ENCODE peak calls at places on chromosomes 12 and 14, in six cellular contexts. J is activated naive CD8-positive, alpha-beta T cell treated with anti-CD3 and anti-CD28 coated beads, Interleukin-2, amount 50 U/mL, for 24 hours; M is iPS-NIHi11; Z is T-helper 9 cell; V is T follicular helper cell; X is activated CD4-positive, alpha-beta T cell treated with anti-CD3 and anti-CD28 coated beads for 36 hours. K is an unnamed sample.

GRCh38 chr12:41189395-41190251 is 1.5 kb downstream of the PDZRN4 start:
- DNase-seq in M (peak; percentile 11), J (no peak), X (peak; percentile 7), Z (no peak), V (no peak), K (no peak)

GRCh38 chr14:96711559-96712267 is 85.5 kb upstream of the VRK1 start:
- DNase-seq in X (no peak), Z (no peak), V (no peak), J (no peak), M (no peak), K (no peak)

GRCh38 chr12:45611061-45611460 is 118.4 kb upstream of the ARID2 start:
- DNase-seq in V (no peak), Z (no peak), J (no peak), M (no peak), X (no peak), K (no peak)

GRCh38 chr12:64172143-64172970 is 49.7 kb downstream of the KICS2 start:
- DNase-seq in V (no peak), X (peak; percentile 8), M (no peak), J (no peak), Z (no peak), K (no peak)

GRCh38 chr14:49972840-49973239 is 80.0 kb downstream of the ARF6 start:
- DNase-seq in M (no peak), X (peak; percentile 66), Z (no peak), V (no peak), J (peak; percentile 40), K (peak; percentile 80)

GRCh38 chr12:108568653-108569154 is 6.3 kb downstream of the ISCU start:
- DNase-seq in Z (peak; percentile 30), X (peak; percentile 86), M (no peak), J (peak; percentile 49), V (peak; percentile 65), K (no peak)

GRCh38 chr12:46209914-46210834 is 58.7 kb downstream of the SLC38A1 start:
- DNase-seq in M (peak; percentile 43), X (peak; percentile 88), J (peak; percentile 77), Z (peak; percentile 33), V (peak; percentile 62), K (peak; percentile 56)

GRCh38 chr12:122020795-122021192 is 890 bp upstream of the BCL7A start:
- DNase-seq in X (no peak), V (no peak), Z (no peak), M (no peak), J (no peak), K (no peak)

GRCh38 chr14:68282479-68283377 is 463.1 kb downstream of the RAD51B start:
- DNase-seq in X (peak; percentile 52), J (peak; percentile 27), V (peak; percentile 24), Z (peak; percentile 6), M (no peak), K (no peak)

GRCh38 chr14:103530390-103530789 is 1.4 kb downstream of the TRMT61A start:
- DNase-seq in M (peak; percentile 89), X (peak; percentile 60), V (no peak), J (peak; percentile 40), Z (no peak), K (peak; percentile 20)

GRCh38 chr14:101018561-101019290 is 115.2 kb upstream of the RTL1 start:
- DNase-seq in V (no peak), M (no peak), Z (no peak), X (no peak), J (no peak), K (no peak)

GRCh38 chr14:98244966-98245569 is 1026.9 kb downstream of the BCL11B start:
- DNase-seq in M (no peak), J (no peak), V (no peak), X (no peak), Z (no peak), K (no peak)

K was measured in RWPE1.